ENCODE peak calls at places on chromosomes 16 and 17, in nine cellular contexts. U, B, E, C, J, G, Y, N and D are unnamed samples.

GRCh38 chr17:20091161-20092029 is 82.2 kb downstream of the SPECC1 start:
- DNase-seq in U (no peak), B (no peak), E (no peak), C (peak), J (no peak), G (no peak), Y (no peak), N (no peak), D (no peak)

GRCh38 chr16:70430667-70431536 is 8.0 kb downstream of the ST3GAL2 start:
- DNase-seq in U (peak), B (peak), E (peak), C (no peak), J (peak), G (peak), Y (no peak), N (no peak), D (peak)

GRCh38 chr17:3959295-3959899 is 4.8 kb downstream of the ATP2A3 start:
- DNase-seq in U (peak), B (peak), E (no peak), C (peak), J (no peak), G (peak), Y (no peak), N (no peak), D (no peak)

GRCh38 chr16:3087836-3088235 is 11.3 kb downstream of the ZSCAN10 start:
- DNase-seq in U (no peak), B (peak), E (no peak), C (no peak), J (no peak), G (no peak), Y (no peak), N (no peak), D (no peak)

GRCh38 chr17:78745407-78746088 is 36.5 kb downstream of the CYTH1 start:
- DNase-seq in U (no peak), B (no peak), E (no peak), C (peak), J (no peak), G (peak), Y (no peak), N (no peak), D (peak)

GRCh38 chr17:73343168-73343634 is 31.4 kb upstream of the CDC42EP4 start:
- DNase-seq in U (peak), B (peak), E (no peak), C (peak), J (no peak), G (no peak), Y (peak), N (no peak), D (no peak)

GRCh38 chr17:32123782-32124181 is 18.5 kb upstream of the RHOT1 start:
- DNase-seq in U (no peak), B (no peak), E (no peak), C (peak), J (no peak), G (no peak), Y (no peak), N (no peak), D (no peak)

GRCh38 chr17:63517825-63518534 is 5.2 kb upstream of the KCNH6 start:
- DNase-seq in U (no peak), B (no peak), E (no peak), C (no peak), J (no peak), G (no peak), Y (no peak), N (no peak), D (no peak)

GRCh38 chr16:73568769-73569168 is 520.8 kb upstream of the ZFHX3 start:
- DNase-seq in U (no peak), B (no peak), E (no peak), C (no peak), J (no peak), G (no peak), Y (no peak), N (no peak), D (no peak)

GRCh38 chr16:46573008-46573833 is 48.0 kb downstream of the SHCBP1 start:
- DNase-seq in U (no peak), B (peak), E (no peak), C (peak), J (no peak), G (peak), Y (no peak), N (no peak), D (no peak)

GRCh38 chr17:32350662-32351418 is 883 bp downstream of the ZNF207 start:
- DNase-seq in U (peak), B (no peak), E (peak), C (peak), J (peak), G (peak), Y (no peak), N (no peak), D (no peak)

GRCh38 chr16:12614662-12615278 is 188.9 kb downstream of the CPPED1 start:
- DNase-seq in U (no peak), B (no peak), E (no peak), C (no peak), J (no peak), G (no peak), Y (no peak), N (no peak), D (no peak)

GRCh38 chr16:69711115-69711740 is 15.1 kb downstream of the NQO1 start:
- DNase-seq in U (peak), B (no peak), E (no peak), C (no peak), J (no peak), G (no peak), Y (no peak), N (no peak), D (no peak)

GRCh38 chr16:64865037-64865696 is 256.7 kb downstream of the CDH11 start:
- DNase-seq in U (no peak), B (no peak), E (no peak), C (no peak), J (no peak), G (no peak), Y (peak), N (no peak), D (no peak)

GRCh38 chr17:80164185-80164584 is 5.6 kb upstream of the CARD14 start:
- DNase-seq in U (no peak), B (no peak), E (no peak), C (no peak), J (no peak), G (no peak), Y (no peak), N (no peak), D (no peak)